ENCODE peak calls at places on chromosomes 2 and 18, in four cellular contexts. Q, I, F and O are unnamed samples.

GRCh38 chr2:235343869-235344268 is 150.0 kb upstream of the AGAP1 start:
- DNase-seq in I (no peak), F (no peak), Q (no peak), O (no peak)

GRCh38 chr2:128281852-128282245 is 36.8 kb downstream of the HS6ST1 start:
- DNase-seq in I (no peak), F (no peak), Q (no peak), O (no peak)

GRCh38 chr2:240055177-240055917 is 2.0 kb upstream of the OR6B3 start:
- DNase-seq in F (no peak), Q (no peak), I (no peak), O (no peak)

GRCh38 chr2:20649586-20650375 is 1.1 kb downstream of the HS1BP3 start:
- DNase-seq in F (no peak), Q (no peak), I (no peak), O (no peak)

GRCh38 chr2:235854276-235854675 is 313.9 kb downstream of the GBX2 start:
- DNase-seq in I (no peak), Q (no peak), F (no peak), O (no peak)

GRCh38 chr18:79544386-79544963 is 135.1 kb upstream of the CTDP1 start:
- DNase-seq in I (no peak), Q (no peak), F (no peak), O (no peak)

GRCh38 chr18:3217930-3218647 is 1.7 kb downstream of the MYOM1 start:
- DNase-seq in F (no peak), Q (no peak), I (no peak), O (no peak)

GRCh38 chr2:101223814-101224231 is 28.9 kb upstream of the CNOT11 start:
- DNase-seq in I (peak), Q (no peak), F (no peak), O (peak)

GRCh38 chr2:175575346-175576258 is 394.1 kb upstream of the ATP5MC3 start:
- DNase-seq in Q (no peak), I (peak), F (no peak), O (peak)

GRCh38 chr2:165725421-165725820 is 68.6 kb downstream of the GALNT3 start:
- DNase-seq in Q (no peak), I (no peak), F (no peak), O (no peak)

GRCh38 chr2:236166781-236167296 is 1.3 kb downstream of the GBX2 start:
- DNase-seq in F (no peak), Q (no peak), I (peak), O (no peak)

GRCh38 chr2:166384774-166385173 is 9.0 kb upstream of the SCN9A start:
- DNase-seq in Q (no peak), I (peak), F (no peak), O (peak)

GRCh38 chr2:226079677-226080076 is 680.2 kb downstream of the NYAP2 start:
- DNase-seq in I (no peak), Q (no peak), F (no peak), O (no peak)

GRCh38 chr2:224136394-224136793 is 97.3 kb upstream of the SERPINE2 start:
- DNase-seq in I (no peak), Q (no peak), F (no peak), O (no peak)